ENCODE peak calls at places on chromosome 15, in seven cellular contexts. G, D, K, H, F, Y and M are unnamed samples.
A peak's percentile ranks its signal among the peaks of the same experiment; 100 is the strongest.

GRCh38 chr15:39580630-39581500 is at the start of gene THBS1:
- DNase-seq in G (peak; percentile 91), Y (peak; percentile 95), D (peak; percentile 99), K (peak; percentile 92), H (peak; percentile 95), F (no peak), M (peak; percentile 97)

GRCh38 chr15:89441295-89441762 is 55.1 kb downstream of the RHCG start:
- DNase-seq in G (no peak), H (no peak), F (peak; percentile 93), D (no peak), K (peak; percentile 47), Y (no peak), M (no peak)

GRCh38 chr15:60324706-60325438 is 72.9 kb downstream of the ANXA2 start:
- DNase-seq in K (no peak), D (no peak), F (no peak), G (peak; percentile 72), Y (no peak), H (no peak), M (no peak)

GRCh38 chr15:62135532-62136134 is 29.5 kb downstream of the C2CD4B start:
- DNase-seq in K (peak; percentile 44), H (peak; percentile 21), G (peak; percentile 75), Y (no peak), D (no peak), F (no peak), M (no peak)

GRCh38 chr15:63046927-63047760 is 4.6 kb downstream of the TPM1 start:
- DNase-seq in F (no peak), G (peak; percentile 59), K (no peak), H (no peak), Y (no peak), D (no peak), M (no peak)

GRCh38 chr15:80568298-80568697 is 126.8 kb upstream of the ABHD17C start:
- DNase-seq in G (peak; percentile 81), Y (no peak), F (no peak), H (peak; percentile 48), D (no peak), K (no peak), M (no peak)

GRCh38 chr15:58321034-58321433 is 110.8 kb upstream of the LIPC start:
- DNase-seq in H (no peak), F (no peak), D (no peak), K (no peak), G (no peak), Y (no peak), M (no peak)

GRCh38 chr15:67274236-67274635 is 19.6 kb downstream of the IQCH start:
- DNase-seq in D (no peak), Y (no peak), K (no peak), F (no peak), G (no peak), H (no peak), M (no peak)

GRCh38 chr15:49428392-49429095 is 5.5 kb downstream of the FGF7 start:
- DNase-seq in Y (no peak), K (no peak), D (peak; percentile 79), F (no peak), G (peak; percentile 65), H (peak; percentile 64), M (peak; percentile 75)

GRCh38 chr15:67176195-67176971 is 78.1 kb downstream of the AAGAB start:
- DNase-seq in D (no peak), H (no peak), F (no peak), K (no peak), Y (no peak), G (no peak), M (no peak)

GRCh38 chr15:41917767-41918430 is 24.0 kb upstream of the SPTBN5 start:
- DNase-seq in H (peak; percentile 84), F (no peak), K (no peak), G (peak; percentile 75), Y (no peak), D (peak; percentile 71), M (no peak)

GRCh38 chr15:82810863-82811421 is 1.5 kb downstream of the WHAMM start:
- DNase-seq in K (no peak), Y (no peak), F (peak; percentile 36), H (no peak), G (peak; percentile 22), D (no peak), M (no peak)

GRCh38 chr15:64163662-64164362 is 990 bp upstream of the PPIB start:
- DNase-seq in K (no peak), H (no peak), D (no peak), F (no peak), Y (no peak), G (no peak), M (no peak)

GRCh38 chr15:74124196-74124595 is 6.2 kb upstream of the ISLR2 start:
- DNase-seq in Y (no peak), F (no peak), H (no peak), D (no peak), G (no peak), K (no peak), M (no peak)

GRCh38 chr15:100703032-100703578 is 100.7 kb downstream of the ASB7 start:
- DNase-seq in Y (peak; percentile 56), H (peak; percentile 93), D (peak; percentile 85), K (no peak), G (peak; percentile 96), F (peak; percentile 10), M (no peak)

GRCh38 chr15:41219381-41219780 is 11.2 kb downstream of the EXD1 start:
- DNase-seq in Y (no peak), H (no peak), F (no peak), G (no peak), D (no peak), K (no peak), M (no peak)

GRCh38 chr15:43274136-43274535 is 7.4 kb upstream of the TGM5 start:
- DNase-seq in Y (no peak), K (no peak), H (no peak), D (peak; percentile 5), G (peak; percentile 3), F (no peak), M (no peak)

GRCh38 chr15:37076543-37076942 is 23.8 kb downstream of the MEIS2 start:
- DNase-seq in K (no peak), F (no peak), G (peak; percentile 55), D (no peak), H (peak; percentile 78), Y (no peak), M (no peak)

GRCh38 chr15:52050416-52050815 is 31.4 kb downstream of the MAPK6 start:
- DNase-seq in H (peak; percentile 77), Y (peak; percentile 15), F (no peak), G (peak; percentile 69), D (peak; percentile 57), K (no peak), M (no peak)

GRCh38 chr15:51077565-51078153 is 17.0 kb downstream of the TNFAIP8L3 start:
- DNase-seq in G (no peak), D (peak; percentile 48), F (peak; percentile 78), K (peak; percentile 71), H (no peak), Y (no peak), M (no peak)

GRCh38 chr15:63231717-63232116 is 42.3 kb downstream of the RAB8B start:
- DNase-seq in D (peak; percentile 55), G (peak; percentile 51), Y (no peak), F (no peak), K (no peak), H (no peak), M (no peak)

DNA sequence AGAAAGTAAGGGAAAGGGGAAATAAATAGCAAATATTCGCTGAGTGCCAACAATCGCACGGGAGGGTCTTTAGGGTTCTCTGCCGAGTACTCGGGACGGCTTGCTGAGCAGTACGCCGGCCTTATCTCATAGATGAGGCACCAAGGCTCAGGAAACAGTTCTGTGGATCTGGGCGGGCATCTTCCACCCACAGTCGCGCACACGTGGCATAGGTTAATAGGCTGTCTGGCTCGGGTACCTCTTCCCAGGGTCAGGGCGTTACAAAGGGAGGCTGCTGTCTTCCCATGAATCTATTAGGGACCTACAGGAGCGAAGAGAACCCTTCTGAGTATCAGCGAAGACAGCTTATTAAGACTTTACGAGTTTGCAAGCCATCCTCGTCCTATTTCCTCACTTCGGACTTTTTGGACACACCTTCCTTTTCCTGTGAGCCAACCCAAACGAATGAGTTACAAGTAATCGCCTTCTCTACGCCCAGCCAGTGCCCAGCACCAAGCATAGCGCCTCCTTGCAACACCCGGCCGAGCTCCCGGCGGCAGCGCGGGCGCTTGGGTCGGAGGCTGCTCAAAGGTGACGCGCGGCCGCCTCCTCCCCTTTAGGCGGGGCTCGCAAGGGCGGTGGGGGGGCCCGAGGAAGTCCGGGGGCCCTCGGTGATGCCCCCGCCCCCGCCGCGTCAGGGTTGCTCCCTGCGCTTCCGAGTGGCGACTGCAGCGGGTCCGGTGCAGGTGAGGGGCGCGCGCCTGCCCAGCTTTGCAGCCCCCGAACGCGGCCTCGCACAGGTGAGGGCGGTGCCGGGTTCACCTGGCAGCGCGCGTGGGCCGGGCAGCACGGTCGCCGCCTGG is at the start of gene MCTP2:
- DNase-seq in D (peak; percentile 66), H (peak; percentile 70), F (peak; percentile 95), Y (peak; percentile 39), G (peak; percentile 65), K (peak; percentile 93), M (no peak)
- TF ChIP-seq CTCF in D (peak; percentile 17), H (peak; percentile 7), F (peak; percentile 60), Y (peak; percentile 12), G (no peak), K (peak; percentile 17), M (peak; percentile 12)

DNA sequence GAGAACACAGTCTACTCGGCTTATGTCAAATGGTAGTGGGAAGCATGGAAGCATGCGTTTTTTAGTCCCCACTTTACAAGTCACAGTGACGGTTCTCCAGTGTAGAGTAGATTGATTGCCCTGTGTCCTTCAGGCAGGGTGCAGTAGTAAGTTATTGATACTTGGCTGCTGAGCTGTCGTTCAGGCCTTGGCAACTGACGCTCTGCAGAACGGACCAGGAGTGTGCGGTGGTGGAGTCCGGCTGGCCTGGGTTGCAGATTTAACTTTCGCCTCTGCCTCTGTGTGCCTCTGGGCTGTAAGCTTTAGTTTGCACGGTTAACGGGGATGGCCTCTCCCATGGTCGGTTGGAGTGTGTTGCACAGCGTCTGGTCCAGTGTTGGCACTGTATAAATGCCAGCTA is 58.6 kb downstream of the IGF1R start:
- DNase-seq in Y (no peak), D (no peak), K (no peak), F (no peak), H (no peak), G (no peak), M (no peak)
- TF ChIP-seq CTCF in Y (no peak), D (no peak), K (no peak), F (no peak), H (no peak), G (no peak), M (no peak)

DNA sequence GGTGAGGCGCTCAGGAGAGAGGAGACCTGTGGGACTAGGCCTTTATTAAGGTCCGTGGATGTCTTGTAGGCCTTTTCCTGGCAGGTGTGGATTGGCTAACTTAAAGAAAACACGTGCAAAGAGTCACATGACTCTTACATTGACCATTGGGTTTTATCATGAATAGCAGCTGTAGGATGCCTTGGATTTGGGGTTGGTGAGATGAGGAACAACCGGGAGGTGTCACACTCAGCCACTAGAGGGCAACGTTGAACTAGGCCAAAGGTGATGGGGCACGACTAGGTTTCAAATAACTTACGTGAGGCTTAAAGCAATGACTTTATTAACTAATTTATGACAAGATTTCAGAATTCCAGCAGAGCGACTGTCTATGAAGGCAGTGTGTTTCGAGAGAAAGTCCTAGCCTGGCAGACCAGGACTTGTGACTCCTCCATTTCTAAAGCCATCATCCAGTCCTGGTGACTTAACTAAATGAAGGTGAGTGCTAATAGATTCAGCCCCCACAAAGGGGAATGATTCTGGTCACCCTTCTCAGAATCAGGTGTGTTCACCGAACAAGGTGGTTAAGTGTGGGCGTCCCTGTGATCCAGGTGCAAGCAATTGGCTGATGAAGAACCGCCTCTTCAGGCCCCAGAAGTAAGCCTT is 345.6 kb downstream of the MCTP2 start:
- DNase-seq in H (no peak), K (peak; percentile 10), Y (no peak), D (peak; percentile 0), F (peak; percentile 64), G (peak; percentile 4), M (no peak)
- TF ChIP-seq CTCF in H (peak; percentile 11), K (peak; percentile 45), Y (peak; percentile 55), D (peak; percentile 52), F (peak; percentile 89), G (peak; percentile 35), M (peak; percentile 37)

GRCh38 chr15:95025924-95026728 is 794.8 kb downstream of the MCTP2 start:
- DNase-seq in Y (peak; percentile 33), K (peak; percentile 13), H (peak; percentile 61), D (peak; percentile 58), G (peak; percentile 82), F (peak; percentile 19), M (no peak)
- TF ChIP-seq CTCF in Y (peak; percentile 85), K (peak; percentile 18), H (peak; percentile 77), D (peak; percentile 84), G (peak; percentile 82), F (peak; percentile 70), M (peak; percentile 74)